ENCODE peak calls at places on chromosome 1, in six cellular contexts. One of them, this sample, is unnamed.

GRCh38 chr1:192807221-192807967 is 1.4 kb upstream of the RGS2 start:
- DNase-seq in CD8-positive, alpha-beta memory T cell: peak
- DNase-seq in AG10803: peak
- DNase-seq in RWPE1: peak
- DNase-seq in nephron progenitor cell: no peak
- DNase-seq in non-pigmented ciliary epithelial cell: no peak
- DNase-seq in this sample: no peak

GRCh38 chr1:230199034-230199433 is 132.0 kb downstream of the GALNT2 start:
- DNase-seq in RWPE1: no peak
- DNase-seq in non-pigmented ciliary epithelial cell: no peak
- DNase-seq in CD8-positive, alpha-beta memory T cell: no peak
- DNase-seq in nephron progenitor cell: no peak
- DNase-seq in AG10803: no peak
- DNase-seq in this sample: no peak

GRCh38 chr1:208221291-208221622 is 22.9 kb downstream of the PLXNA2 start:
- DNase-seq in non-pigmented ciliary epithelial cell: no peak
- DNase-seq in CD8-positive, alpha-beta memory T cell: no peak
- DNase-seq in AG10803: no peak
- DNase-seq in RWPE1: no peak
- DNase-seq in nephron progenitor cell: no peak
- DNase-seq in this sample: no peak

GRCh38 chr1:9435101-9435636 is 104.1 kb upstream of the SLC25A33 start:
- DNase-seq in CD8-positive, alpha-beta memory T cell: no peak
- DNase-seq in AG10803: no peak
- DNase-seq in nephron progenitor cell: no peak
- DNase-seq in non-pigmented ciliary epithelial cell: no peak
- DNase-seq in RWPE1: no peak
- DNase-seq in this sample: no peak

GRCh38 chr1:157968951-157969350 is 24.5 kb upstream of the KIRREL1 start:
- DNase-seq in AG10803: peak
- DNase-seq in RWPE1: peak
- DNase-seq in nephron progenitor cell: no peak
- DNase-seq in non-pigmented ciliary epithelial cell: no peak
- DNase-seq in CD8-positive, alpha-beta memory T cell: no peak
- DNase-seq in this sample: no peak

GRCh38 chr1:157073944-157074685 is 25.5 kb downstream of the ETV3L start:
- DNase-seq in nephron progenitor cell: peak
- DNase-seq in RWPE1: no peak
- DNase-seq in AG10803: peak
- DNase-seq in CD8-positive, alpha-beta memory T cell: no peak
- DNase-seq in non-pigmented ciliary epithelial cell: no peak
- DNase-seq in this sample: peak

GRCh38 chr1:214514032-214514818 is 37.2 kb downstream of the PTPN14 start:
- DNase-seq in nephron progenitor cell: peak
- DNase-seq in RWPE1: no peak
- DNase-seq in AG10803: peak
- DNase-seq in CD8-positive, alpha-beta memory T cell: no peak
- DNase-seq in non-pigmented ciliary epithelial cell: no peak
- DNase-seq in this sample: no peak

GRCh38 chr1:22447581-22448215 is 4.0 kb upstream of the ZBTB40 start:
- DNase-seq in CD8-positive, alpha-beta memory T cell: no peak
- DNase-seq in nephron progenitor cell: no peak
- DNase-seq in AG10803: peak
- DNase-seq in RWPE1: peak
- DNase-seq in non-pigmented ciliary epithelial cell: no peak
- DNase-seq in this sample: peak

GRCh38 chr1:52603680-52604501 is 1.7 kb downstream of the GPX7 start:
- DNase-seq in CD8-positive, alpha-beta memory T cell: no peak
- DNase-seq in non-pigmented ciliary epithelial cell: no peak
- DNase-seq in RWPE1: peak
- DNase-seq in nephron progenitor cell: no peak
- DNase-seq in AG10803: peak
- DNase-seq in this sample: no peak

GRCh38 chr1:33366766-33367487 is 46.0 kb upstream of the A3GALT2 start:
- DNase-seq in AG10803: no peak
- DNase-seq in RWPE1: no peak
- DNase-seq in nephron progenitor cell: no peak
- DNase-seq in non-pigmented ciliary epithelial cell: no peak
- DNase-seq in CD8-positive, alpha-beta memory T cell: no peak
- DNase-seq in this sample: peak

This sample was measured in BE2C.